ENCODE peak calls at places on chromosomes 4 and X, in six cellular contexts. I, P, Z, M, W and T are unnamed samples.

GRCh38 chrX:7316887-7317286 is 168.9 kb upstream of the PUDP start:
- DNase-seq in I (no peak), P (no peak), Z (no peak), W (no peak), M (no peak), T (no peak)

GRCh38 chr4:6910340-6910959 is 824 bp downstream of the TBC1D14 start:
- DNase-seq in I (no peak), Z (peak; percentile 37), P (no peak), M (no peak), W (no peak), T (no peak)

GRCh38 chr4:184384056-184384809 is 90.1 kb downstream of the IRF2 start:
- DNase-seq in W (peak; percentile 81), P (peak; percentile 30), M (peak; percentile 33), I (no peak), Z (peak; percentile 47), T (no peak)

GRCh38 chr4:25628441-25628840 is 27.2 kb upstream of the SLC34A2 start:
- DNase-seq in I (no peak), M (no peak), W (no peak), Z (no peak), P (no peak), T (no peak)

GRCh38 chr4:71126719-71127118 is 133.3 kb downstream of the DCK start:
- DNase-seq in W (no peak), P (no peak), I (no peak), M (no peak), Z (peak; percentile 83), T (no peak)

GRCh38 chr4:15320116-15320515 is 107.7 kb upstream of the C1QTNF7 start:
- DNase-seq in I (no peak), Z (no peak), W (no peak), P (no peak), M (no peak), T (no peak)

GRCh38 chr4:170423137-170423536 is 333.4 kb upstream of the AADAT start:
- DNase-seq in I (no peak), P (no peak), M (no peak), W (no peak), Z (no peak), T (no peak)

GRCh38 chrX:68462197-68462596 is 28.9 kb upstream of the OPHN1 start:
- DNase-seq in M (no peak), W (no peak), P (no peak), I (no peak), Z (no peak), T (no peak)

GRCh38 chrX:1248381-1249061 is 20.1 kb upstream of the CSF2RA start:
- DNase-seq in Z (peak; percentile 28), M (peak; percentile 28), I (no peak), W (no peak), P (peak; percentile 23), T (no peak)

GRCh38 chr4:10082459-10083272 is 33.9 kb downstream of the WDR1 start:
- DNase-seq in P (no peak), M (no peak), W (no peak), I (no peak), Z (no peak), T (no peak)

GRCh38 chrX:81957900-81958545 is 756.1 kb downstream of the SH3BGRL start:
- DNase-seq in P (no peak), M (no peak), I (peak; percentile 1), Z (peak; percentile 41), W (no peak), T (no peak)

GRCh38 chr4:65202473-65203264 is 467.6 kb downstream of the EPHA5 start:
- DNase-seq in M (no peak), W (no peak), Z (no peak), P (no peak), I (no peak), T (no peak)

GRCh38 chr4:170259631-170260153 is 169.9 kb upstream of the AADAT start:
- DNase-seq in Z (peak; percentile 74), I (peak; percentile 87), M (peak; percentile 46), P (peak; percentile 65), W (peak; percentile 67), T (peak; percentile 86)

GRCh38 chr4:169256101-169256612 is 14.6 kb downstream of the SH3RF1 start:
- DNase-seq in Z (no peak), W (no peak), P (no peak), M (no peak), I (no peak), T (no peak)

GRCh38 chr4:87268401-87268800 is 48.0 kb upstream of the KLHL8 start:
- DNase-seq in M (no peak), Z (no peak), W (no peak), P (no peak), I (no peak), T (no peak)

GRCh38 chr4:69308634-69309033 is 28.4 kb downstream of the UGT2B28 start:
- DNase-seq in I (no peak), P (no peak), M (no peak), Z (no peak), W (no peak), T (no peak)

GRCh38 chr4:81663368-81663767 is 191.7 kb upstream of the RASGEF1B start:
- DNase-seq in W (no peak), Z (no peak), P (no peak), I (no peak), M (no peak), T (no peak)

GRCh38 chr4:7904108-7904516 is 35.5 kb downstream of the AFAP1 start:
- DNase-seq in W (no peak), I (no peak), M (no peak), P (no peak), Z (no peak), T (no peak)

GRCh38 chr4:152310223-152310622 is 225.7 kb downstream of the FBXW7 start:
- DNase-seq in Z (peak; percentile 77), I (no peak), M (no peak), W (no peak), P (no peak), T (no peak)

GRCh38 chrX:129144172-129145038 is 378.9 kb downstream of the SMARCA1 start:
- DNase-seq in Z (no peak), P (no peak), I (no peak), M (no peak), W (no peak), T (no peak)

GRCh38 chr4:68576272-68577100 is at the start of gene UGT2B17:
- DNase-seq in P (no peak), Z (no peak), W (no peak), M (no peak), I (no peak), T (no peak)

GRCh38 chrX:50978920-50979660 is 68.6 kb downstream of the BMP15 start:
- DNase-seq in I (no peak), W (no peak), P (no peak), M (no peak), Z (no peak), T (no peak)

GRCh38 chr4:128600996-128601857 is 208.3 kb upstream of the JADE1 start:
- DNase-seq in M (no peak), Z (peak; percentile 93), W (peak; percentile 87), P (no peak), I (peak; percentile 90), T (no peak)

GRCh38 chr4:150212927-150213326 is 134.7 kb downstream of the DCLK2 start:
- DNase-seq in M (no peak), Z (no peak), I (no peak), P (no peak), W (no peak), T (no peak)

GRCh38 chrX:19643203-19643602 is 127.9 kb upstream of the MAP3K15 start:
- DNase-seq in W (no peak), M (no peak), P (no peak), I (no peak), Z (no peak), T (no peak)

GRCh38 chr4:138870739-138871633 is 144.6 kb upstream of the NOCT start:
- DNase-seq in I (peak; percentile 92), M (peak; percentile 30), Z (peak; percentile 56), W (peak; percentile 76), P (peak; percentile 55), T (peak; percentile 76)